ENCODE peak calls at places on chromosome 18, in ten cellular contexts. One of them, this sample, is unnamed.

GRCh38 chr18:49520661-49521145 is 33.7 kb upstream of the C18orf32 start:
- DNase-seq in GM23338: no peak
- DNase-seq in astrocyte of the cerebellum: no peak
- DNase-seq in lower lobe of right lung: no peak
- DNase-seq in HCT116: no peak
- DNase-seq in heart right ventricle: no peak
- DNase-seq in fibroblast of pulmonary artery: peak
- DNase-seq in colonic mucosa: no peak
- DNase-seq in mucosa of descending colon: no peak
- DNase-seq in HL-60: no peak
- DNase-seq in this sample: no peak

GRCh38 chr18:44895176-44895798 is 214.6 kb downstream of the SETBP1 start:
- DNase-seq in GM23338: no peak
- DNase-seq in astrocyte of the cerebellum: no peak
- DNase-seq in lower lobe of right lung: no peak
- DNase-seq in HCT116: no peak
- DNase-seq in heart right ventricle: peak
- DNase-seq in fibroblast of pulmonary artery: peak
- DNase-seq in colonic mucosa: peak
- DNase-seq in mucosa of descending colon: no peak
- DNase-seq in HL-60: peak
- DNase-seq in this sample: peak

GRCh38 chr18:26536032-26536431 is 12.3 kb downstream of the KCTD1 start:
- DNase-seq in GM23338: no peak
- DNase-seq in astrocyte of the cerebellum: no peak
- DNase-seq in lower lobe of right lung: no peak
- DNase-seq in HCT116: no peak
- DNase-seq in heart right ventricle: no peak
- DNase-seq in fibroblast of pulmonary artery: peak
- DNase-seq in colonic mucosa: no peak
- DNase-seq in mucosa of descending colon: no peak
- DNase-seq in HL-60: no peak
- DNase-seq in this sample: no peak

GRCh38 chr18:25005602-25006375 is 346.2 kb downstream of the ZNF521 start:
- DNase-seq in GM23338: no peak
- DNase-seq in astrocyte of the cerebellum: no peak
- DNase-seq in lower lobe of right lung: no peak
- DNase-seq in HCT116: no peak
- DNase-seq in heart right ventricle: no peak
- DNase-seq in fibroblast of pulmonary artery: peak
- DNase-seq in colonic mucosa: no peak
- DNase-seq in mucosa of descending colon: no peak
- DNase-seq in HL-60: no peak
- DNase-seq in this sample: no peak

GRCh38 chr18:8610442-8610801 is 1.2 kb downstream of the RAB12 start:
- DNase-seq in GM23338: no peak
- DNase-seq in astrocyte of the cerebellum: no peak
- DNase-seq in lower lobe of right lung: no peak
- DNase-seq in HCT116: no peak
- DNase-seq in heart right ventricle: no peak
- DNase-seq in fibroblast of pulmonary artery: no peak
- DNase-seq in colonic mucosa: no peak
- DNase-seq in mucosa of descending colon: no peak
- DNase-seq in HL-60: peak
- DNase-seq in this sample: no peak

GRCh38 chr18:25726278-25726677 is 364.1 kb downstream of the SS18 start:
- DNase-seq in GM23338: peak
- DNase-seq in astrocyte of the cerebellum: no peak
- DNase-seq in lower lobe of right lung: no peak
- DNase-seq in HCT116: no peak
- DNase-seq in heart right ventricle: no peak
- DNase-seq in fibroblast of pulmonary artery: peak
- DNase-seq in colonic mucosa: no peak
- DNase-seq in mucosa of descending colon: no peak
- DNase-seq in HL-60: no peak
- DNase-seq in this sample: no peak

GRCh38 chr18:23828426-23828825 is 139.2 kb downstream of the LAMA3 start:
- DNase-seq in GM23338: no peak
- DNase-seq in astrocyte of the cerebellum: peak
- DNase-seq in lower lobe of right lung: no peak
- DNase-seq in HCT116: peak
- DNase-seq in heart right ventricle: no peak
- DNase-seq in fibroblast of pulmonary artery: peak
- DNase-seq in colonic mucosa: no peak
- DNase-seq in mucosa of descending colon: no peak
- DNase-seq in HL-60: peak
- DNase-seq in this sample: no peak

GRCh38 chr18:48605408-48605845 is 66.6 kb downstream of the CTIF start:
- DNase-seq in GM23338: peak
- DNase-seq in astrocyte of the cerebellum: peak
- DNase-seq in lower lobe of right lung: no peak
- DNase-seq in HCT116: peak
- DNase-seq in heart right ventricle: no peak
- DNase-seq in fibroblast of pulmonary artery: peak
- DNase-seq in colonic mucosa: no peak
- DNase-seq in mucosa of descending colon: no peak
- DNase-seq in HL-60: peak
- DNase-seq in this sample: no peak

DNA sequence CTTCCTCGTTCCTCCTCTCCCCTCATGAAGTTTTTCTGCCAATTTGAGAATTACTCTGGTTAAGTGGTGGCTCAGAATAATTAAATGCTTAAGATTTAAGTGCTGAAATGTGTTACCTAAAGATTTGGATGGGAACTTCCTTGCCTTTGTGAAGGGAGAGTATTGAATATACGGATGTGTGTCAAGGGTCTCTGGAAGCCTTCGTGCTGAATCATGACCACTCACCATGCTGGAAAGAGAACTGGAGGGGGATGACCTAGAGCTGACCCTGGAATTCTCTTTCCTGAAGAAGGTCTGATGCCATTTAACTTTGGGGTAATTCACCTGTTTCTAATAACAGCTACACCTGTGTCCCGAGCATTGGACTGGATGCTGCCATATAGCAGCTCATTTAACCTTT is 2.2 kb downstream of the MOCOS start:
- DNase-seq in GM23338: no peak
- DNase-seq in astrocyte of the cerebellum: no peak
- DNase-seq in lower lobe of right lung: no peak
- DNase-seq in HCT116: no peak
- DNase-seq in heart right ventricle: no peak
- DNase-seq in fibroblast of pulmonary artery: no peak
- DNase-seq in colonic mucosa: no peak
- DNase-seq in mucosa of descending colon: no peak
- DNase-seq in HL-60: no peak
- DNase-seq in this sample: no peak
- H3K4me3 ChIP-seq in GM23338: no peak
- H3K4me3 ChIP-seq in astrocyte of the cerebellum: no peak
- H3K4me3 ChIP-seq in lower lobe of right lung: no peak
- H3K4me3 ChIP-seq in HCT116: no peak
- H3K4me3 ChIP-seq in heart right ventricle: no peak
- H3K4me3 ChIP-seq in fibroblast of pulmonary artery: no peak
- H3K4me3 ChIP-seq in colonic mucosa: no peak
- H3K4me3 ChIP-seq in mucosa of descending colon: no peak
- H3K4me3 ChIP-seq in HL-60: no peak
- H3K4me3 ChIP-seq in this sample: no peak

DNA sequence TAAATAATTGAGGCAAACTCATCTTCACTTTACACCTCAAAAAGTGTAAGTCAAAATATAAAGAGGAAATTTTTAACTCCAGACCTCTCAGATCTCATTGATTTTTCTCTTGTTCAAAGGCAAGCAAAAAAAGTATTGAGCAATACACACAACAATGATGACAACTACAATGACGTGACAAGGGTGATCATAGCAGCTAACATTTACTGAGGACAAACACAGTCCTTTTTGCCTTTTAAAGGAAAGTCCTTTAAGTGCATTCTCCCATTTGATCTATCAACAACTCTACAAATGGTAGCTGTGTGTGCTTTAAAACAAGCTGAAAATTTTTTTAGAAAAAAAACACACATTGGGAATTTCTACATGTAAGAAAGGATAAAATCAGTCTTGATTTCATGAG is 123.5 kb upstream of the CTAGE1 start:
- DNase-seq in GM23338: no peak
- DNase-seq in astrocyte of the cerebellum: no peak
- DNase-seq in lower lobe of right lung: no peak
- DNase-seq in HCT116: no peak
- DNase-seq in heart right ventricle: no peak
- DNase-seq in fibroblast of pulmonary artery: no peak
- DNase-seq in colonic mucosa: no peak
- DNase-seq in mucosa of descending colon: no peak
- DNase-seq in HL-60: no peak
- DNase-seq in this sample: no peak
- TF ChIP-seq CTCF in GM23338: no peak
- TF ChIP-seq CTCF in astrocyte of the cerebellum: no peak
- TF ChIP-seq CTCF in lower lobe of right lung: no peak
- TF ChIP-seq CTCF in HCT116: no peak
- TF ChIP-seq CTCF in heart right ventricle: no peak
- TF ChIP-seq CTCF in fibroblast of pulmonary artery: no peak
- TF ChIP-seq CTCF in colonic mucosa: no peak
- TF ChIP-seq CTCF in mucosa of descending colon: no peak
- TF ChIP-seq CTCF in HL-60: no peak
- TF ChIP-seq CTCF in this sample: no peak

GRCh38 chr18:52348209-52348608 is 8.2 kb downstream of the DCC start:
- DNase-seq in GM23338: peak
- DNase-seq in astrocyte of the cerebellum: no peak
- DNase-seq in lower lobe of right lung: no peak
- DNase-seq in HCT116: no peak
- DNase-seq in heart right ventricle: no peak
- DNase-seq in fibroblast of pulmonary artery: peak
- DNase-seq in colonic mucosa: no peak
- DNase-seq in mucosa of descending colon: no peak
- DNase-seq in HL-60: peak
- DNase-seq in this sample: no peak

GRCh38 chr18:52353589-52353988 is 13.6 kb downstream of the DCC start:
- DNase-seq in GM23338: no peak
- DNase-seq in astrocyte of the cerebellum: no peak
- DNase-seq in lower lobe of right lung: no peak
- DNase-seq in HCT116: no peak
- DNase-seq in heart right ventricle: no peak
- DNase-seq in fibroblast of pulmonary artery: no peak
- DNase-seq in colonic mucosa: no peak
- DNase-seq in mucosa of descending colon: no peak
- DNase-seq in HL-60: no peak
- DNase-seq in this sample: no peak

GRCh38 chr18:52352920-52353319 is 12.9 kb downstream of the DCC start:
- DNase-seq in GM23338: no peak
- DNase-seq in astrocyte of the cerebellum: no peak
- DNase-seq in lower lobe of right lung: no peak
- DNase-seq in HCT116: no peak
- DNase-seq in heart right ventricle: no peak
- DNase-seq in fibroblast of pulmonary artery: no peak
- DNase-seq in colonic mucosa: no peak
- DNase-seq in mucosa of descending colon: no peak
- DNase-seq in HL-60: no peak
- DNase-seq in this sample: no peak
- H3K4me3 ChIP-seq in GM23338: no peak
- H3K4me3 ChIP-seq in astrocyte of the cerebellum: no peak
- H3K4me3 ChIP-seq in lower lobe of right lung: no peak
- H3K4me3 ChIP-seq in HCT116: no peak
- H3K4me3 ChIP-seq in heart right ventricle: no peak
- H3K4me3 ChIP-seq in fibroblast of pulmonary artery: no peak
- H3K4me3 ChIP-seq in colonic mucosa: no peak
- H3K4me3 ChIP-seq in mucosa of descending colon: no peak
- H3K4me3 ChIP-seq in HL-60: no peak
- H3K4me3 ChIP-seq in this sample: no peak

GRCh38 chr18:62337336-62337735 is 12.2 kb downstream of the TNFRSF11A start:
- DNase-seq in GM23338: no peak
- DNase-seq in astrocyte of the cerebellum: no peak
- DNase-seq in lower lobe of right lung: no peak
- DNase-seq in HCT116: no peak
- DNase-seq in heart right ventricle: no peak
- DNase-seq in fibroblast of pulmonary artery: no peak
- DNase-seq in colonic mucosa: no peak
- DNase-seq in mucosa of descending colon: no peak
- DNase-seq in HL-60: no peak
- DNase-seq in this sample: no peak
- TF ChIP-seq CTCF in GM23338: no peak
- TF ChIP-seq CTCF in astrocyte of the cerebellum: no peak
- TF ChIP-seq CTCF in lower lobe of right lung: no peak
- TF ChIP-seq CTCF in HCT116: no peak
- TF ChIP-seq CTCF in heart right ventricle: no peak
- TF ChIP-seq CTCF in fibroblast of pulmonary artery: no peak
- TF ChIP-seq CTCF in colonic mucosa: no peak
- TF ChIP-seq CTCF in mucosa of descending colon: no peak
- TF ChIP-seq CTCF in HL-60: no peak
- TF ChIP-seq CTCF in this sample: no peak

DNA sequence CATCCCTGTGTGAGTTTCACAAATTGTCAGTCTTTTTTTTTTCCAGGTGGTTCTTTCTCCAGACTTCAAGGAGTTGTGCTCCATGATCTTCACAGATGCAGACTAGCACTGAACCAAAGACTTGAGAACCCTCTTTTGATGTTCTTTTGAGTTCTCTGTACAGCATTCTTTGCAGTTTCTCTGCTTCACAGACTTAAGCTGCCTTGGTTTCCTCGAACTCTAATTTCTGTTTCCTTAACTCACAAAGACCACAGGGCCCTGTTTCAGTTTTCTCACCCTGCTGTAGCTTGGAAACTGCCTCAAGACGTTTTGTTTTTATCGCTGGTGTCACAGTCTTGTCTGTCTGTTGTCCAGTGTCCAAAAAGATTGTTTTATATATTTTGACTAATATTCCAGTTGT is 96.8 kb upstream of the MC4R start:
- DNase-seq in GM23338: no peak
- DNase-seq in astrocyte of the cerebellum: no peak
- DNase-seq in lower lobe of right lung: no peak
- DNase-seq in HCT116: no peak
- DNase-seq in heart right ventricle: no peak
- DNase-seq in fibroblast of pulmonary artery: peak
- DNase-seq in colonic mucosa: no peak
- DNase-seq in mucosa of descending colon: no peak
- DNase-seq in HL-60: no peak
- DNase-seq in this sample: no peak
- H3K4me3 ChIP-seq in GM23338: no peak
- H3K4me3 ChIP-seq in astrocyte of the cerebellum: no peak
- H3K4me3 ChIP-seq in lower lobe of right lung: no peak
- H3K4me3 ChIP-seq in HCT116: no peak
- H3K4me3 ChIP-seq in heart right ventricle: no peak
- H3K4me3 ChIP-seq in fibroblast of pulmonary artery: no peak
- H3K4me3 ChIP-seq in colonic mucosa: no peak
- H3K4me3 ChIP-seq in mucosa of descending colon: no peak
- H3K4me3 ChIP-seq in HL-60: no peak
- H3K4me3 ChIP-seq in this sample: no peak

DNA sequence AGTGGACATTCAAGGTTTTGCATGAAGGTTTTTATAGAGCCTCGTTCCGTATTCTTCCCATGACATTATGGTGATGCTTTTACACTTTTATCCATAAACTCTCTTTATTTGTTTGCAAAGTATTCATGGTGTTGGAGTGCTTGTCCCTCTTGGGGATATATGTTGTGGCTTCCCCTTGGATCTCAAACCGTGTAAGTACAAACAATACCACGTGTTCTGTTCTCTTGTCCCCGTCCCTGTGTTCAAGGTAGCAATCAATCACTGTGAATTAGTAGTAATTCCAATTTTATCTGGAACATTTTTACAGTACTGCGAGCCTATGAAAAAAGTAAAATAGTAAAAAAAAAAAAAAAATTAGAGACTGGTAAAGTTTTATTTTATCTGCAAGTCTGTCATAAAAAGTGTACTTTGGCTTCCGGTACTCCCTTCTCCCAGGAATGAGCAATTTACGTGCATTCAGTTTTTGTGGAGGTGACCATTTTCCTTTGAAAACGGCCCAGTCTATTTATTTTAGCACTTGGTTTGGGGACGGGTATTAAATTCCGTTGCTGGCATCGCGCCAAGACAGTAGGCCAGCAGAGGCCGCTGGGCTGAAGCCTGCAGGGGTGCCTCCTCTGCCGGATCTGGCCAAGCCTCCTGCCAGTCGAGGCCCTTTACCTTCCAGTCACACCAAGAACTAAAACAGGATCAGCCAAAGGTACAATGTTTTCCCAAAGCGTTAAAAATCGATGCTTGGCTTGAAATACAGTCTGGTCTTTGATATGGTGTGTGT is 175.7 kb downstream of the SOCS6 start:
- DNase-seq in GM23338: peak
- DNase-seq in astrocyte of the cerebellum: peak
- DNase-seq in lower lobe of right lung: peak
- DNase-seq in HCT116: peak
- DNase-seq in heart right ventricle: peak
- DNase-seq in fibroblast of pulmonary artery: peak
- DNase-seq in colonic mucosa: peak
- DNase-seq in mucosa of descending colon: peak
- DNase-seq in HL-60: peak
- DNase-seq in this sample: peak
- TF ChIP-seq CTCF in GM23338: peak
- TF ChIP-seq CTCF in astrocyte of the cerebellum: peak
- TF ChIP-seq CTCF in lower lobe of right lung: no peak
- TF ChIP-seq CTCF in HCT116: peak
- TF ChIP-seq CTCF in heart right ventricle: peak
- TF ChIP-seq CTCF in fibroblast of pulmonary artery: peak
- TF ChIP-seq CTCF in colonic mucosa: no peak
- TF ChIP-seq CTCF in mucosa of descending colon: no peak
- TF ChIP-seq CTCF in HL-60: peak
- TF ChIP-seq CTCF in this sample: peak